ENCODE peak calls at places on chromosomes 12 and 14, in eight cellular contexts. L is heart left ventricle, I is spleen, K is sigmoid colon, R is Peyer's patch, W is thyroid gland, D is GM12878, N is suprapubic skin. Y is an unnamed sample. For H3K9me3, the result is how much of the 10 kb centered on the place peaks cover.

GRCh38 chr14:28652782-28653181 is 113.8 kb upstream of the FOXG1 start:
- DNase-seq in L (no peak), I (no peak), K (no peak), R (no peak), W (no peak), D (no peak), N (no peak), Y (no peak)

GRCh38 chr12:82708507-82708906 is 21.8 kb downstream of the TMTC2 start:
- DNase-seq in L (peak), I (no peak), K (peak), R (no peak), W (peak), D (no peak), N (no peak), Y (peak)

GRCh38 chr14:97393244-97393643 is 596.1 kb downstream of the VRK1 start:
- DNase-seq in L (no peak), I (no peak), K (no peak), R (no peak), W (no peak), D (no peak), N (no peak), Y (no peak)

GRCh38 chr12:95999484-95999883 is 3.3 kb upstream of the HAL start:
- DNase-seq in L (no peak), I (no peak), K (no peak), R (no peak), W (no peak), D (no peak), N (no peak), Y (no peak)

GRCh38 chr12:113766880-113767878 is 198.9 kb downstream of the RBM19 start:
- DNase-seq in L (no peak), I (no peak), K (no peak), R (no peak), W (no peak), D (no peak), N (no peak), Y (no peak)

GRCh38 chr12:54199034-54199433 is 10.2 kb upstream of the SMUG1 start:
- DNase-seq in L (no peak), I (no peak), K (no peak), R (no peak), W (no peak), D (no peak), N (no peak), Y (no peak)

GRCh38 chr14:63795532-63795931 is 57.3 kb upstream of the SYNE2 start:
- DNase-seq in L (no peak), I (no peak), K (no peak), R (no peak), W (no peak), D (no peak), N (no peak), Y (no peak)

GRCh38 chr14:96224480-96225096 is 19.9 kb downstream of the BDKRB2 start:
- DNase-seq in L (no peak), I (no peak), K (no peak), R (no peak), W (no peak), D (no peak), N (no peak), Y (no peak)

GRCh38 chr12:109627633-109628032 is 54.0 kb downstream of the MVK start:
- DNase-seq in L (no peak), I (no peak), K (no peak), R (no peak), W (no peak), D (no peak), N (no peak), Y (no peak)

GRCh38 chr14:54002653-54003052 is 46.0 kb upstream of the BMP4 start:
- DNase-seq in L (no peak), I (no peak), K (no peak), R (no peak), W (no peak), D (no peak), N (no peak), Y (no peak)

GRCh38 chr12:39365364-39366001 is 77.4 kb downstream of the KIF21A start:
- DNase-seq in L (no peak), I (no peak), K (no peak), R (no peak), W (no peak), D (no peak), N (no peak), Y (no peak)

GRCh38 chr12:7092986-7093460 is 778 bp upstream of the C1R start:
- DNase-seq in L (no peak), I (no peak), K (no peak), R (no peak), W (no peak), D (no peak), N (no peak), Y (no peak)

GRCh38 chr12:50197297-50197727 is 30.1 kb upstream of the CERS5 start:
- DNase-seq in L (no peak), I (no peak), K (no peak), R (no peak), W (no peak), D (no peak), N (no peak), Y (no peak)

GRCh38 chr12:75774309-75775052 is 257.1 kb downstream of the PHLDA1 start:
- DNase-seq in L (no peak), I (no peak), K (no peak), R (no peak), W (no peak), D (no peak), N (no peak), Y (no peak)

GRCh38 chr14:64844272-64844671 is 35.4 kb downstream of the SPTB start:
- DNase-seq in L (no peak), I (no peak), K (no peak), R (no peak), W (no peak), D (peak), N (no peak), Y (no peak)

GRCh38 chr12:6662602-6662905 is 365 bp downstream of the ING4 start:
- DNase-seq in L (no peak), I (no peak), K (no peak), R (no peak), W (no peak), D (no peak), N (no peak), Y (no peak)

GRCh38 chr14:104593241-104593701 is 11.3 kb downstream of the TMEM179 start:
- DNase-seq in L (peak), I (no peak), K (no peak), R (no peak), W (no peak), D (no peak), N (no peak), Y (no peak)

GRCh38 chr14:66388516-66388915 is 97.7 kb upstream of the CCDC196 start:
- DNase-seq in L (no peak), I (no peak), K (no peak), R (no peak), W (no peak), D (no peak), N (no peak), Y (no peak)

GRCh38 chr14:75460402-75460801 is 32.6 kb downstream of the JDP2 start:
- DNase-seq in L (no peak), I (no peak), K (peak), R (no peak), W (no peak), D (no peak), N (no peak), Y (no peak)

GRCh38 chr14:101965145-101965531 is 765 bp downstream of the DYNC1H1 start:
- DNase-seq in L (peak), I (peak), K (peak), R (peak), W (peak), D (no peak), N (peak), Y (peak)

GRCh38 chr12:115599251-115599811 is 678.2 kb downstream of the MED13L start:
- DNase-seq in L (peak), I (no peak), K (no peak), R (no peak), W (peak), D (no peak), N (no peak), Y (no peak)

GRCh38 chr14:56580317-56580711 is 716 bp downstream of the TMEM260 start:
- DNase-seq in L (no peak), I (no peak), K (no peak), R (no peak), W (no peak), D (no peak), N (no peak), Y (no peak)

GRCh38 chr12:34343766-34344165 is 321.5 kb downstream of the ALG10 start:
- DNase-seq in L (no peak), I (no peak), K (no peak), R (no peak), W (no peak), D (no peak), N (no peak), Y (no peak)

GRCh38 chr12:7091171-7091570 is 1.1 kb downstream of the C1R start:
- DNase-seq in L (no peak), I (no peak), K (no peak), R (no peak), W (no peak), D (no peak), N (peak), Y (no peak)

GRCh38 chr12:69405466-69405865 is 45.9 kb downstream of the YEATS4 start:
- DNase-seq in L (peak), I (no peak), K (no peak), R (no peak), W (no peak), D (no peak), N (no peak), Y (peak)

GRCh38 chr12:99059824-99060526 is 414.9 kb downstream of the APAF1 start:
- DNase-seq in L (peak), I (no peak), K (no peak), R (no peak), W (no peak), D (no peak), N (no peak), Y (no peak)

GRCh38 chr14:61374284-61374683 is 52.9 kb downstream of the PRKCH start:
- DNase-seq in L (no peak), I (no peak), K (no peak), R (no peak), W (no peak), D (no peak), N (no peak), Y (no peak)

GRCh38 chr14:76741074-76741473 is 20.2 kb upstream of the VASH1 start:
- DNase-seq in L (no peak), I (no peak), K (no peak), R (no peak), W (no peak), D (no peak), N (no peak), Y (no peak)

GRCh38 chr14:51211149-51211548 is 28.9 kb upstream of the TMX1 start:
- DNase-seq in L (no peak), I (no peak), K (no peak), R (no peak), W (peak), D (no peak), N (no peak), Y (no peak)

GRCh38 chr14:74825008-74825407 is 50.9 kb downstream of the PROX2 start:
- DNase-seq in L (no peak), I (no peak), K (no peak), R (no peak), W (no peak), D (no peak), N (no peak), Y (no peak)

GRCh38 chr12:131105736-131106356 is 152.1 kb downstream of the ADGRD1 start:
- DNase-seq in L (peak), I (peak), K (no peak), R (no peak), W (no peak), D (no peak), N (peak), Y (no peak)

GRCh38 chr14:21098892-21099595 is 589 bp upstream of the ZNF219 start:
- DNase-seq in L (no peak), I (no peak), K (no peak), R (no peak), W (no peak), D (no peak), N (peak), Y (no peak)

GRCh38 chr14:86196476-86196875 is 666.5 kb downstream of the FLRT2 start:
- DNase-seq in L (no peak), I (no peak), K (no peak), R (no peak), W (peak), D (no peak), N (no peak), Y (no peak)

GRCh38 chr12:104792570-104792969 is 165.5 kb downstream of the SLC41A2 start:
- DNase-seq in L (peak), I (no peak), K (peak), R (no peak), W (no peak), D (no peak), N (no peak), Y (peak)

GRCh38 chr14:88069677-88070076 is 64.7 kb downstream of the GPR65 start:
- DNase-seq in L (no peak), I (no peak), K (no peak), R (no peak), W (no peak), D (no peak), N (no peak), Y (no peak)

GRCh38 chr12:106089935-106090334 is 48.8 kb downstream of the NUAK1 start:
- DNase-seq in L (no peak), I (no peak), K (no peak), R (no peak), W (no peak), D (no peak), N (no peak), Y (no peak)

GRCh38 chr12:14479004-14479403 is 88.7 kb downstream of the PLBD1 start:
- DNase-seq in L (no peak), I (no peak), K (no peak), R (no peak), W (no peak), D (no peak), N (no peak), Y (no peak)
- H3K9me3 ChIP-seq in L (under half), I (under half), K (under half), R (under half), W (under half), D (under half), N (under half), Y (under half)

GRCh38 chr14:92577321-92577742 is 63.8 kb downstream of the RIN3 start:
- DNase-seq in L (no peak), I (peak), K (no peak), R (peak), W (no peak), D (peak), N (no peak), Y (no peak)
- H3K4me3 ChIP-seq in L (no peak), I (no peak), K (no peak), R (peak), W (no peak), D (peak), N (no peak), Y (no peak)

DNA sequence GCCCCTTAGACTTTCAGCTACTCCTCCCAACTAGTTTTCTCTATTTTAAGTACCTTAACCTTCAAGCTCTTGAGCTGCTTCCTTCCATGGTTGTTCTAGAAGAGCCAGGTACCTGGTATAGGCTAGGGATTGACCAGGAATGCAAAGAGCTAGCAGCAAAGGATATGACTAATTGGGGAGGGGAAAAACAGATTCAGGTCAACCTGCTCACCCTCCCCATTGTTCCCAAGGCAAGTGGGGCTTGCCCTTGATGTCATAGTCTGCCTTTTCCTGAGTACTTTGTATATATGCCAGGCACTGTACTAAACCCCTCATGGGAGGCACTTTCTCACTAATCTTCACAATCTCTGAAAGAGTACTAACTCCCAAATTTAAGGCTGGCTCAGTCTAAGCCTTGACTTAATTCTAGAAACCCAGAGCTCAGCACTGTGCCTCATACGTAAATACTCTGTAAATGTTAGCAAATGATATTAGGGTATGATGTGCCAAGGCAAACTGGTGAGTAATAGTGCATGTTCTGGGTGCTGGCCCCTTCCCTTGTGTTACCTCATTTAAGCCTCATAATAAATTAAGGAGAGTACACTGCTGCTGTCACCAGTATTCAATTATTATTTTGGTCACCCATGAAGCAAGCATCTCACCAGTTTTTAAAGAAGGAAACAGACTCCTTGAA is 42.2 kb downstream of the SUDS3 start:
- DNase-seq in L (no peak), I (no peak), K (no peak), R (no peak), W (no peak), D (no peak), N (no peak), Y (no peak)
- TF ChIP-seq POLR2A in L (no peak), I (no peak), K (no peak), R (no peak), W (no peak), D (no peak), N (no peak), Y (no peak)

GRCh38 chr12:8956772-8957171 is 7.3 kb upstream of the M6PR start:
- DNase-seq in L (no peak), I (no peak), K (no peak), R (no peak), W (no peak), D (no peak), N (no peak), Y (no peak)
- H3K9me3 ChIP-seq in L (under half), I (under half), K (under half), R (under half), W (under half), D (under half), N (under half), Y (under half)

GRCh38 chr12:52495385-52495784 is 2.3 kb upstream of the KRT6A start:
- DNase-seq in L (no peak), I (no peak), K (no peak), R (no peak), W (peak), D (no peak), N (no peak), Y (no peak)
- H3K4me3 ChIP-seq in L (no peak), I (no peak), K (no peak), R (no peak), W (no peak), D (no peak), N (no peak), Y (no peak)